ENCODE peak calls at places on chromosome 12, in five cellular contexts. N, P, D, A and Y are unnamed samples.

GRCh38 chr12:20220339-20220738 is 148.0 kb upstream of the PDE3A start:
- DNase-seq in N (peak; percentile 14), P (no peak), D (no peak), A (peak; percentile 40), Y (no peak)

GRCh38 chr12:57162541-57163125 is 15.2 kb upstream of the LRP1-AS start:
- DNase-seq in N (no peak), P (no peak), D (no peak), A (no peak), Y (no peak)

GRCh38 chr12:60921541-60921940 is 1325.7 kb downstream of the SLC16A7 start:
- DNase-seq in N (no peak), P (no peak), D (no peak), A (no peak), Y (no peak)

GRCh38 chr12:47033081-47033480 is 46.3 kb upstream of the PCED1B start:
- DNase-seq in N (peak; percentile 12), P (no peak), D (peak; percentile 14), A (no peak), Y (no peak)

GRCh38 chr12:131621701-131622421 is 89.0 kb upstream of the SFSWAP start:
- DNase-seq in N (no peak), P (peak; percentile 82), D (peak; percentile 65), A (no peak), Y (no peak)

GRCh38 chr12:50579757-50580267 is 75.0 kb downstream of the DIP2B start:
- DNase-seq in N (no peak), P (no peak), D (no peak), A (no peak), Y (no peak)

GRCh38 chr12:54723653-54724256 is 75.6 kb upstream of the DCD start:
- DNase-seq in N (no peak), P (no peak), D (peak; percentile 9), A (no peak), Y (no peak)

GRCh38 chr12:93572712-93573551 is 457 bp downstream of the SOCS2 start:
- DNase-seq in N (peak; percentile 59), P (peak; percentile 24), D (no peak), A (no peak), Y (peak; percentile 23)

GRCh38 chr12:100877776-100878175 is 83.2 kb downstream of the ANO4 start:
- DNase-seq in N (no peak), P (no peak), D (no peak), A (no peak), Y (no peak)

GRCh38 chr12:843609-844008 is 91.2 kb downstream of the WNK1 start:
- DNase-seq in N (no peak), P (no peak), D (no peak), A (no peak), Y (no peak)

GRCh38 chr12:124664395-124665111 is 97.1 kb upstream of the NCOR2 start:
- DNase-seq in N (no peak), P (no peak), D (no peak), A (no peak), Y (no peak)

GRCh38 chr12:3747543-3747942 is 5.4 kb downstream of the CRACR2A start:
- DNase-seq in N (no peak), P (no peak), D (no peak), A (no peak), Y (no peak)

GRCh38 chr12:62834406-62834805 is 100.5 kb downstream of the PPM1H start:
- DNase-seq in N (no peak), P (peak; percentile 7), D (peak; percentile 100), A (no peak), Y (no peak)

GRCh38 chr12:62709321-62709720 is 225.6 kb downstream of the PPM1H start:
- DNase-seq in N (no peak), P (no peak), D (no peak), A (no peak), Y (no peak)

GRCh38 chr12:120007272-120007671 is 18.2 kb downstream of the BICDL1 start:
- DNase-seq in N (no peak), P (no peak), D (no peak), A (no peak), Y (no peak)

GRCh38 chr12:43063642-43064041 is 474.1 kb upstream of the PRICKLE1 start:
- DNase-seq in N (no peak), P (no peak), D (no peak), A (peak; percentile 24), Y (no peak)

GRCh38 chr12:68303850-68304249 is 28.3 kb downstream of the MDM1 start:
- DNase-seq in N (no peak), P (no peak), D (no peak), A (no peak), Y (no peak)

GRCh38 chr12:112010415-112011344 is 2.3 kb downstream of the TMEM116 start:
- DNase-seq in N (no peak), P (no peak), D (no peak), A (no peak), Y (no peak)

GRCh38 chr12:115794659-115795081 is 482.8 kb downstream of the MED13L start:
- DNase-seq in N (no peak), P (no peak), D (no peak), A (no peak), Y (no peak)

GRCh38 chr12:31019106-31019505 is 54.6 kb upstream of the DDX11 start:
- DNase-seq in N (no peak), P (no peak), D (no peak), A (no peak), Y (no peak)

GRCh38 chr12:65501093-65501621 is 222.7 kb downstream of the MSRB3 start:
- DNase-seq in N (no peak), P (no peak), D (peak; percentile 30), A (peak; percentile 49), Y (no peak)

GRCh38 chr12:122090759-122091535 is 12.4 kb downstream of the MLXIP start:
- DNase-seq in N (no peak), P (no peak), D (no peak), A (peak; percentile 55), Y (no peak)

GRCh38 chr12:122872815-122873361 is 23.0 kb downstream of the VPS37B start:
- DNase-seq in N (no peak), P (no peak), D (no peak), A (no peak), Y (no peak)

GRCh38 chr12:49903700-49904423 is at the start of gene FAIM2:
- DNase-seq in N (peak; percentile 54), P (peak; percentile 94), D (peak; percentile 89), A (no peak), Y (peak; percentile 84)

GRCh38 chr12:55830601-55831406 is 1.4 kb upstream of the DNAJC14 start:
- DNase-seq in N (peak; percentile 69), P (peak; percentile 76), D (peak; percentile 85), A (no peak), Y (peak; percentile 83)

GRCh38 chr12:122947352-122947792 is 18.9 kb downstream of the ABCB9 start:
- DNase-seq in N (no peak), P (no peak), D (peak; percentile 49), A (no peak), Y (no peak)

GRCh38 chr12:64560395-64561301 is 49.6 kb upstream of the RASSF3 start:
- DNase-seq in N (no peak), P (no peak), D (no peak), A (peak; percentile 93), Y (no peak)

GRCh38 chr12:86712425-86712843 is 456.2 kb upstream of the MGAT4C start:
- DNase-seq in N (no peak), P (no peak), D (no peak), A (peak; percentile 95), Y (peak; percentile 1)

GRCh38 chr12:92408072-92408900 is 262.6 kb upstream of the BTG1 start:
- DNase-seq in N (peak; percentile 55), P (no peak), D (no peak), A (no peak), Y (no peak)

GRCh38 chr12:57133013-57133569 is 4.8 kb downstream of the LRP1 start:
- DNase-seq in N (no peak), P (no peak), D (no peak), A (no peak), Y (no peak)